ENCODE peak calls at places on chromosomes 6 and 20, in nine cellular contexts. S is GM20000, N is transverse colon, H is suprapubic skin, F is HCT116, C is GM13976, W is stomach, Q is hepatocyte, G is AG04450. J is an unnamed sample.

GRCh38 chr6:136254851-136255466 is 4.8 kb upstream of the MTFR2 start:
- DNase-seq in N (no peak), Q (no peak), C (no peak), F (no peak), H (no peak), G (no peak), W (no peak), S (no peak), J (no peak)

GRCh38 chr6:32692019-32692418 is 25.6 kb upstream of the HLA-DQB1 start:
- DNase-seq in H (no peak), S (peak), G (no peak), W (peak), F (peak), N (peak), C (peak), Q (peak), J (no peak)

GRCh38 chr6:30876039-30876730 is 8.1 kb upstream of the DDR1 start:
- DNase-seq in H (no peak), G (no peak), W (no peak), C (peak), Q (peak), S (no peak), F (peak), N (no peak), J (no peak)

GRCh38 chr6:162468326-162468725 is 259.2 kb downstream of the PRKN start:
- DNase-seq in W (no peak), G (no peak), Q (no peak), S (no peak), N (no peak), F (no peak), C (no peak), H (no peak), J (no peak)

GRCh38 chr20:48621256-48622078 is 206.3 kb downstream of the PREX1 start:
- DNase-seq in S (no peak), G (no peak), W (no peak), Q (peak), N (peak), H (no peak), F (no peak), C (peak), J (peak)

GRCh38 chr6:142881290-142881689 is 63.7 kb downstream of the HIVEP2 start:
- DNase-seq in C (no peak), F (no peak), W (no peak), G (no peak), H (no peak), N (no peak), Q (no peak), S (no peak), J (no peak)

GRCh38 chr6:125867483-125867935 is 76.7 kb downstream of the NCOA7 start:
- DNase-seq in F (peak), W (no peak), C (no peak), G (peak), N (peak), Q (peak), H (no peak), S (no peak), J (no peak)

GRCh38 chr6:2535492-2535891 is 215.2 kb downstream of the MYLK4 start:
- DNase-seq in C (no peak), F (no peak), N (no peak), G (no peak), S (no peak), H (no peak), W (no peak), Q (no peak), J (no peak)

GRCh38 chr6:167963589-167964057 is 33.8 kb upstream of the KIF25 start:
- DNase-seq in F (no peak), S (no peak), C (no peak), N (no peak), Q (no peak), W (no peak), H (no peak), G (no peak), J (no peak)

GRCh38 chr6:4587171-4587570 is 189.0 kb upstream of the CDYL start:
- DNase-seq in W (no peak), N (no peak), Q (no peak), C (no peak), F (no peak), G (no peak), H (no peak), S (no peak), J (no peak)

GRCh38 chr6:79425589-79426311 is 111.5 kb downstream of the LCA5 start:
- DNase-seq in W (no peak), H (no peak), N (no peak), F (no peak), C (no peak), Q (no peak), G (no peak), S (no peak), J (no peak)

GRCh38 chr6:5201271-5201670 is 59.5 kb downstream of the LYRM4 start:
- DNase-seq in W (no peak), H (no peak), G (no peak), Q (no peak), N (no peak), C (no peak), S (no peak), F (no peak), J (no peak)

GRCh38 chr20:4160761-4161305 is 145.5 kb upstream of the RNF24 start:
- DNase-seq in H (no peak), N (peak), S (no peak), G (no peak), W (no peak), C (no peak), F (no peak), Q (peak), J (peak)

DNA sequence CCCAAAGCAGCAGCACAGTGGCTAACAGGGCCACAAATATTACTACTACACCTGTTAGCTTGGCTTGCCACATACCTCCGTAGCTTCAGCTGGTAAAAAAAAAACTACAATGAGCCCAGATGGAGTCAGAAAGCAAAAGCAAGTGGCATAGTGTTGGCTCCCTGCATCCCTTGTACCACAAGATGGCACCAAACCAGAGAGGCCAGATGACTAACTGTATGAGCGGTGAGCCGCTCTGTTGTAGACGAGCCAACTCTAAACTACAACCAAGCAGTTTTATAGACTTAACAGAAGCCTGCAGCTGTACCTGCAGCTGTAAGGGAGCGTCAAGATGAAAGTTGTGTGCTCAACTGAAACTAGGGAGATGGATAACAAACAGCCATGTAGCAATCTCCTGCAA is 84.5 kb upstream of the MCHR2 start:
- DNase-seq in C (no peak), G (no peak), S (no peak), N (no peak), H (no peak), W (no peak), Q (peak), F (peak), J (no peak)
- TF ChIP-seq CTCF in C (peak), G (peak), S (no peak), N (peak), H (no peak), W (no peak), Q (peak), F (peak), J (peak)

GRCh38 chr6:37738216-37738615 is 40.5 kb upstream of the MDGA1 start:
- DNase-seq in S (no peak), N (no peak), G (no peak), W (no peak), F (no peak), C (no peak), H (no peak), Q (no peak), J (peak)

GRCh38 chr6:37739618-37740017 is 41.9 kb upstream of the MDGA1 start:
- DNase-seq in H (no peak), C (no peak), W (no peak), S (no peak), Q (no peak), F (no peak), N (no peak), G (no peak), J (no peak)

GRCh38 chr6:37742401-37742760 is 44.7 kb upstream of the MDGA1 start:
- DNase-seq in G (no peak), W (no peak), N (no peak), C (no peak), Q (no peak), H (no peak), F (no peak), S (no peak), J (peak)

GRCh38 chr6:37745748-37746147 is 48.1 kb upstream of the MDGA1 start:
- DNase-seq in N (no peak), Q (no peak), G (no peak), H (no peak), S (no peak), W (no peak), C (no peak), F (no peak), J (no peak)

GRCh38 chr6:37741757-37742400 is 44.2 kb upstream of the MDGA1 start:
- DNase-seq in N (peak), W (peak), S (no peak), F (no peak), C (peak), Q (peak), G (no peak), H (no peak), J (peak)
- TF ChIP-seq CTCF in N (no peak), W (peak), S (peak), F (peak), C (no peak), Q (peak), G (peak), H (no peak), J (peak)

GRCh38 chr6:17984822-17985660 is 2.4 kb downstream of the KIF13A start:
- DNase-seq in Q (no peak), W (no peak), S (no peak), F (no peak), N (no peak), C (no peak), H (no peak), G (no peak), J (no peak)

GRCh38 chr6:17986656-17987575 is 519 bp downstream of the KIF13A start:
- DNase-seq in G (no peak), F (no peak), C (peak), Q (peak), W (peak), S (peak), H (peak), N (peak), J (no peak)

GRCh38 chr6:17985934-17986655 is 1.3 kb downstream of the KIF13A start:
- DNase-seq in S (no peak), G (no peak), F (no peak), W (no peak), C (no peak), Q (no peak), H (no peak), N (no peak), J (no peak)

GRCh38 chr6:17988422-17988944 is 1.0 kb upstream of the KIF13A start:
- DNase-seq in C (no peak), N (peak), G (no peak), W (no peak), F (no peak), H (no peak), Q (no peak), S (no peak), J (no peak)

GRCh38 chr6:17987576-17988421 is at the start of gene KIF13A:
- DNase-seq in H (peak), N (peak), W (peak), C (peak), S (peak), G (no peak), F (no peak), Q (peak), J (no peak)
- TF ChIP-seq CTCF in H (no peak), N (no peak), W (no peak), C (peak), S (peak), G (peak), F (no peak), Q (peak), J (peak)

GRCh38 chr6:84348801-84349200 is 121.4 kb upstream of the CEP162 start:
- DNase-seq in G (no peak), W (no peak), N (no peak), S (no peak), C (no peak), H (no peak), F (no peak), Q (no peak), J (no peak)

GRCh38 chr6:84344005-84344404 is 116.6 kb upstream of the CEP162 start:
- DNase-seq in N (no peak), W (no peak), C (no peak), G (no peak), Q (no peak), F (no peak), S (no peak), H (no peak), J (no peak)

GRCh38 chr6:84350397-84350796 is 123.0 kb upstream of the CEP162 start:
- DNase-seq in W (no peak), S (no peak), H (no peak), F (no peak), Q (peak), N (no peak), C (no peak), G (no peak), J (no peak)

GRCh38 chr6:84349542-84349941 is 122.1 kb upstream of the CEP162 start:
- DNase-seq in W (no peak), G (no peak), N (no peak), C (no peak), F (no peak), Q (no peak), H (no peak), S (no peak), J (no peak)

GRCh38 chr6:84346372-84346771 is 118.9 kb upstream of the CEP162 start:
- DNase-seq in N (no peak), Q (no peak), W (no peak), F (no peak), G (no peak), S (no peak), H (no peak), C (no peak), J (no peak)
- TF ChIP-seq CTCF in N (no peak), Q (peak), W (no peak), F (no peak), G (peak), S (no peak), H (no peak), C (no peak), J (peak)